ENCODE peak calls at places on chromosomes 2 and 18, in nine cellular contexts. Y, M, B, I, U, S, K, Q and L are unnamed samples.

GRCh38 chr2:41698787-41699422 is 348.9 kb upstream of the PKDCC start:
- DNase-seq in Y (no peak), M (no peak), B (no peak), I (no peak), U (peak; percentile 45), S (no peak), K (no peak), Q (no peak), L (no peak)

GRCh38 chr18:78682716-78683115 is 296.9 kb upstream of the SALL3 start:
- DNase-seq in Y (no peak), M (no peak), B (no peak), I (no peak), U (no peak), S (no peak), K (no peak), Q (no peak), L (no peak)

GRCh38 chr18:24633121-24633520 is 172.7 kb downstream of the HRH4 start:
- DNase-seq in Y (no peak), M (no peak), B (no peak), I (no peak), U (no peak), S (no peak), K (no peak), Q (peak; percentile 92), L (no peak)

GRCh38 chr18:68991281-68991680 is 193.4 kb downstream of the CCDC102B start:
- DNase-seq in Y (no peak), M (no peak), B (no peak), I (no peak), U (no peak), S (peak; percentile 46), K (no peak), Q (peak; percentile 53), L (no peak)

GRCh38 chr2:190679813-190680591 is 31.1 kb downstream of the NAB1 start:
- DNase-seq in Y (no peak), M (peak; percentile 26), B (peak; percentile 32), I (no peak), U (no peak), S (no peak), K (no peak), Q (peak; percentile 21), L (no peak)

GRCh38 chr2:45945182-45945779 is 293.8 kb downstream of the PRKCE start:
- DNase-seq in Y (no peak), M (no peak), B (no peak), I (no peak), U (no peak), S (no peak), K (no peak), Q (no peak), L (no peak)

GRCh38 chr2:65403529-65403915 is 28.9 kb downstream of the SPRED2 start:
- DNase-seq in Y (no peak), M (no peak), B (no peak), I (no peak), U (no peak), S (no peak), K (no peak), Q (no peak), L (no peak)

GRCh38 chr2:20618468-20618885 is 32.4 kb downstream of the HS1BP3 start:
- DNase-seq in Y (no peak), M (no peak), B (no peak), I (no peak), U (no peak), S (no peak), K (no peak), Q (no peak), L (peak; percentile 45)

GRCh38 chr2:222884765-222885424 is 24.1 kb downstream of the ACSL3 start:
- DNase-seq in Y (no peak), M (no peak), B (no peak), I (no peak), U (no peak), S (no peak), K (no peak), Q (no peak), L (no peak)

GRCh38 chr18:70709720-70710119 is 420.9 kb downstream of the SOCS6 start:
- DNase-seq in Y (no peak), M (no peak), B (no peak), I (no peak), U (no peak), S (no peak), K (no peak), Q (no peak), L (no peak)

GRCh38 chr2:20544093-20544747 is 97.3 kb downstream of the RHOB start:
- DNase-seq in Y (no peak), M (no peak), B (no peak), I (no peak), U (no peak), S (no peak), K (no peak), Q (no peak), L (no peak)

GRCh38 chr2:2502150-2502549 is 171.1 kb upstream of the MYT1L start:
- DNase-seq in Y (no peak), M (no peak), B (no peak), I (no peak), U (no peak), S (no peak), K (no peak), Q (no peak), L (no peak)

GRCh38 chr2:223969315-223969714 is 12.1 kb downstream of the MRPL44 start:
- DNase-seq in Y (no peak), M (no peak), B (no peak), I (no peak), U (no peak), S (no peak), K (no peak), Q (no peak), L (no peak)

GRCh38 chr2:133506962-133507361 is 61.3 kb downstream of the NCKAP5 start:
- DNase-seq in Y (no peak), M (no peak), B (peak; percentile 40), I (no peak), U (no peak), S (no peak), K (no peak), Q (no peak), L (no peak)

GRCh38 chr2:184611221-184612085 is 13.1 kb downstream of the ZNF804A start:
- DNase-seq in Y (no peak), M (no peak), B (peak; percentile 33), I (peak; percentile 22), U (no peak), S (no peak), K (no peak), Q (peak; percentile 48), L (no peak)

GRCh38 chr2:42367835-42368234 is 6.8 kb upstream of the COX7A2L start:
- DNase-seq in Y (no peak), M (no peak), B (peak; percentile 68), I (no peak), U (no peak), S (no peak), K (no peak), Q (peak; percentile 12), L (no peak)

GRCh38 chr18:61096231-61096630 is 237.0 kb upstream of the CDH20 start:
- DNase-seq in Y (no peak), M (no peak), B (no peak), I (no peak), U (no peak), S (no peak), K (no peak), Q (no peak), L (no peak)

GRCh38 chr2:183592271-183592670 is 468.0 kb downstream of the NUP35 start:
- DNase-seq in Y (no peak), M (no peak), B (peak; percentile 41), I (no peak), U (no peak), S (no peak), K (no peak), Q (no peak), L (no peak)

GRCh38 chr18:23438608-23439366 is 14.3 kb upstream of the RIOK3 start:
- DNase-seq in Y (no peak), M (no peak), B (no peak), I (no peak), U (no peak), S (no peak), K (no peak), Q (no peak), L (no peak)

GRCh38 chr2:207202645-207203044 is 36.9 kb upstream of the KLF7 start:
- DNase-seq in Y (no peak), M (peak; percentile 23), B (peak; percentile 51), I (no peak), U (peak; percentile 73), S (no peak), K (no peak), Q (peak; percentile 53), L (no peak)

GRCh38 chr2:226409134-226409533 is 390.5 kb downstream of the IRS1 start:
- DNase-seq in Y (no peak), M (no peak), B (peak; percentile 49), I (no peak), U (no peak), S (no peak), K (no peak), Q (no peak), L (no peak)

GRCh38 chr2:121598087-121598486 is 51.2 kb downstream of the CLASP1 start:
- DNase-seq in Y (no peak), M (no peak), B (peak; percentile 42), I (no peak), U (no peak), S (no peak), K (no peak), Q (no peak), L (no peak)

GRCh38 chr2:183359867-183360266 is 235.6 kb downstream of the NUP35 start:
- DNase-seq in Y (no peak), M (no peak), B (peak; percentile 17), I (no peak), U (no peak), S (peak; percentile 9), K (no peak), Q (no peak), L (no peak)

GRCh38 chr2:85741811-85742507 is 11.8 kb upstream of the ATOH8 start:
- DNase-seq in Y (no peak), M (peak; percentile 65), B (peak; percentile 70), I (no peak), U (peak; percentile 60), S (peak; percentile 86), K (no peak), Q (peak; percentile 96), L (peak; percentile 74)

GRCh38 chr18:76371301-76371700 is 123.7 kb downstream of the ZNF516 start:
- DNase-seq in Y (no peak), M (no peak), B (no peak), I (no peak), U (no peak), S (no peak), K (no peak), Q (no peak), L (no peak)